ENCODE peak calls at places on chromosomes 16 and 17, in nine cellular contexts. G is tibial artery, Z is psoas muscle, X is adrenal gland, J is OCI-LY7, P is left ventricle myocardium inferior, O is ascending aorta, S is lower lobe of right lung, Y is SK-N-SH. E is an unnamed sample. For H3K4me1, the result is how much of the 10 kb centered on the place peaks cover.

GRCh38 chr16:29900888-29901606 is 759 bp downstream of the ASPHD1 start:
- DNase-seq in G (no peak), Z (no peak), X (no peak), J (no peak), P (no peak), O (no peak), S (peak), Y (peak), E (no peak)

GRCh38 chr16:11801481-11802021 is 4.5 kb upstream of the ZC3H7A start:
- DNase-seq in G (no peak), Z (no peak), X (no peak), J (no peak), P (no peak), O (no peak), S (no peak), Y (no peak), E (no peak)

GRCh38 chr16:21083729-21084268 is 66.8 kb downstream of the DNAH3 start:
- DNase-seq in G (peak), Z (peak), X (peak), J (peak), P (peak), O (peak), S (peak), Y (peak), E (peak)

GRCh38 chr17:10754109-10754508 is 24.3 kb upstream of the TMEM220 start:
- DNase-seq in G (no peak), Z (peak), X (peak), J (peak), P (no peak), O (no peak), S (no peak), Y (peak), E (peak)

GRCh38 chr17:34997355-34997862 is 17.1 kb downstream of the LIG3 start:
- DNase-seq in G (peak), Z (no peak), X (peak), J (no peak), P (no peak), O (peak), S (no peak), Y (no peak), E (peak)

GRCh38 chr16:22813946-22814325 is at the start of gene HS3ST2:
- DNase-seq in G (peak), Z (peak), X (peak), J (no peak), P (peak), O (peak), S (peak), Y (peak), E (peak)

GRCh38 chr17:10605221-10605783 is 51.8 kb downstream of the MYH3 start:
- DNase-seq in G (no peak), Z (no peak), X (no peak), J (no peak), P (no peak), O (no peak), S (no peak), Y (no peak), E (no peak)

GRCh38 chr17:40320771-40321501 is 12.0 kb downstream of the RARA start:
- DNase-seq in G (peak), Z (peak), X (no peak), J (no peak), P (peak), O (peak), S (peak), Y (no peak), E (peak)

GRCh38 chr17:49633762-49634486 is 44.0 kb downstream of the SPOP start:
- DNase-seq in G (no peak), Z (no peak), X (no peak), J (no peak), P (no peak), O (no peak), S (no peak), Y (no peak), E (no peak)

GRCh38 chr17:35390663-35391062 is 17.2 kb upstream of the SLFN11 start:
- DNase-seq in G (no peak), Z (no peak), X (no peak), J (no peak), P (no peak), O (no peak), S (no peak), Y (no peak), E (no peak)

GRCh38 chr17:74332763-74333220 is 6.8 kb downstream of the KIF19 start:
- DNase-seq in G (no peak), Z (no peak), X (no peak), J (peak), P (no peak), O (no peak), S (no peak), Y (no peak), E (peak)

GRCh38 chr16:15765880-15766279 is 90.9 kb downstream of the MYH11 start:
- DNase-seq in G (no peak), Z (no peak), X (peak), J (peak), P (no peak), O (no peak), S (no peak), Y (peak), E (peak)

GRCh38 chr17:29294580-29294900 is 592 bp upstream of the NUFIP2 start:
- DNase-seq in G (no peak), Z (no peak), X (no peak), J (no peak), P (no peak), O (no peak), S (no peak), Y (no peak), E (no peak)

GRCh38 chr17:65745241-65745640 is 183.8 kb upstream of the AXIN2 start:
- DNase-seq in G (no peak), Z (no peak), X (no peak), J (no peak), P (no peak), O (no peak), S (no peak), Y (no peak), E (no peak)

GRCh38 chr16:23174622-23175021 is 7.9 kb upstream of the SCNN1G start:
- DNase-seq in G (no peak), Z (no peak), X (no peak), J (no peak), P (no peak), O (no peak), S (no peak), Y (no peak), E (no peak)

GRCh38 chr17:73278049-73278464 is 16.4 kb upstream of the CPSF4L start:
- DNase-seq in G (no peak), Z (no peak), X (no peak), J (no peak), P (no peak), O (no peak), S (no peak), Y (no peak), E (no peak)

GRCh38 chr16:30166202-30166902 is 17.1 kb upstream of the CORO1A start:
- DNase-seq in G (no peak), Z (no peak), X (no peak), J (peak), P (no peak), O (no peak), S (no peak), Y (no peak), E (no peak)

GRCh38 chr17:41589301-41589700 is 2.6 kb upstream of the KRT14 start:
- DNase-seq in G (no peak), Z (no peak), X (no peak), J (no peak), P (no peak), O (no peak), S (no peak), Y (no peak), E (no peak)

GRCh38 chr16:12455287-12455798 is 348.3 kb downstream of the CPPED1 start:
- DNase-seq in G (no peak), Z (peak), X (peak), J (peak), P (peak), O (no peak), S (peak), Y (peak), E (peak)

GRCh38 chr17:83152745-83153611 is 73.6 kb downstream of the METRNL start:
- DNase-seq in G (peak), Z (peak), X (no peak), J (no peak), P (peak), O (peak), S (peak), Y (peak), E (no peak)

GRCh38 chr17:81545160-81545949 is 6.8 kb downstream of the FAAP100 start:
- DNase-seq in G (no peak), Z (no peak), X (no peak), J (no peak), P (no peak), O (no peak), S (no peak), Y (no peak), E (no peak)

GRCh38 chr17:48577946-48578615 is at the start of gene HOXB4:
- DNase-seq in G (peak), Z (peak), X (peak), J (peak), P (peak), O (peak), S (peak), Y (no peak), E (peak)

GRCh38 chr16:57534881-57535658 is 1.3 kb downstream of the CCDC102A start:
- DNase-seq in G (no peak), Z (no peak), X (peak), J (no peak), P (no peak), O (peak), S (peak), Y (peak), E (peak)

GRCh38 chr16:879986-880385 is 79.5 kb upstream of the GNG13 start:
- DNase-seq in G (no peak), Z (no peak), X (no peak), J (no peak), P (peak), O (no peak), S (peak), Y (no peak), E (no peak)
- H3K27ac ChIP-seq in G (no peak), Z (no peak), X (no peak), J (no peak), P (no peak), O (no peak), S (no peak), Y (no peak), E (no peak)

GRCh38 chr16:3859875-3860274 is 20.6 kb downstream of the CREBBP start:
- DNase-seq in G (no peak), Z (no peak), X (no peak), J (peak), P (no peak), O (no peak), S (no peak), Y (no peak), E (no peak)

GRCh38 chr16:3858809-3859208 is 21.7 kb downstream of the CREBBP start:
- DNase-seq in G (no peak), Z (no peak), X (no peak), J (no peak), P (no peak), O (no peak), S (no peak), Y (no peak), E (no peak)

GRCh38 chr16:3856367-3857141 is 24.0 kb downstream of the CREBBP start:
- DNase-seq in G (no peak), Z (no peak), X (no peak), J (no peak), P (no peak), O (no peak), S (no peak), Y (no peak), E (no peak)

GRCh38 chr16:3855142-3855541 is 25.4 kb downstream of the CREBBP start:
- DNase-seq in G (no peak), Z (no peak), X (no peak), J (no peak), P (no peak), O (no peak), S (no peak), Y (no peak), E (no peak)

DNA sequence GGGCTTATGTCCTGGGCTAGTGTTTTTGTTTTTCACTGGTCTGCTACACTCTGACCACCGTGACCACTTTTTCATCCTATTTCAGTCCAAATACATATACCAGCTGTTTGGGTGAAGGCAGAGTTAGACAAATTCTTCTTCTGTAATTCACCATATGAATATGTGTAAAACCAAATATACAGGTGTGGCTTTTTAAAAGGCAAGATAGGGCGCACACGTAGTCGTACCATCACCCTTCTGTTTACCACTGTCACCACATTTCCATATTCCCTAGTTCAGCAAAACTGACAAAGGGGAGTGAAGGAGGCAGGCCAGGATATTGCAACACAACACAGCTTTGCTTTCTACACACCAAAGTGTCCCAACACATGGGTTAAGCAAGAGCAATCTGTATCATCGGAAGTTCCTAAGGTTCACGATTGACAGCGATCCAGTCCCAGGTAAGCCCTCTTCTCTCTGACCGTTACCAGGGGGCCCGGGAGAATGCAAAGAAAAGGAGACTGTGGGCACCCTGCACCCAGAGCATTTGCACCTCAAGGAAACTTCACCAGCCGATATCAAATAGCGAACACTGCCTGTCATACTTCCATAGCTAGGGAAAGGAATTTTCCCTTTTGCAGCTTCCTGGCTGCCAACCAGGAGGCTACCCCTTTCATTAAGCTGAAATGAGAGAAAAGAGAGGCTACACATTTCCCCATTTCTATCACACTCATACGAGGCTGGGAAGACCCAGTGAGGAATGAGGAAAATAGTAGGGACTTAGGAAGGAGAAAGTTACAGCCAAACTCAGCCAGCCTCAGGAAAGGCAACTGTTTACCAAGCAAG is 23.1 kb downstream of the CREBBP start:
- DNase-seq in G (peak), Z (peak), X (peak), J (no peak), P (no peak), O (peak), S (no peak), Y (no peak), E (no peak)
- H3K4me1 ChIP-seq in G (half or more), Z (half or more), X (half or more), J (half or more), P (half or more), O (under half), S (half or more), Y (under half), E (under half)

DNA sequence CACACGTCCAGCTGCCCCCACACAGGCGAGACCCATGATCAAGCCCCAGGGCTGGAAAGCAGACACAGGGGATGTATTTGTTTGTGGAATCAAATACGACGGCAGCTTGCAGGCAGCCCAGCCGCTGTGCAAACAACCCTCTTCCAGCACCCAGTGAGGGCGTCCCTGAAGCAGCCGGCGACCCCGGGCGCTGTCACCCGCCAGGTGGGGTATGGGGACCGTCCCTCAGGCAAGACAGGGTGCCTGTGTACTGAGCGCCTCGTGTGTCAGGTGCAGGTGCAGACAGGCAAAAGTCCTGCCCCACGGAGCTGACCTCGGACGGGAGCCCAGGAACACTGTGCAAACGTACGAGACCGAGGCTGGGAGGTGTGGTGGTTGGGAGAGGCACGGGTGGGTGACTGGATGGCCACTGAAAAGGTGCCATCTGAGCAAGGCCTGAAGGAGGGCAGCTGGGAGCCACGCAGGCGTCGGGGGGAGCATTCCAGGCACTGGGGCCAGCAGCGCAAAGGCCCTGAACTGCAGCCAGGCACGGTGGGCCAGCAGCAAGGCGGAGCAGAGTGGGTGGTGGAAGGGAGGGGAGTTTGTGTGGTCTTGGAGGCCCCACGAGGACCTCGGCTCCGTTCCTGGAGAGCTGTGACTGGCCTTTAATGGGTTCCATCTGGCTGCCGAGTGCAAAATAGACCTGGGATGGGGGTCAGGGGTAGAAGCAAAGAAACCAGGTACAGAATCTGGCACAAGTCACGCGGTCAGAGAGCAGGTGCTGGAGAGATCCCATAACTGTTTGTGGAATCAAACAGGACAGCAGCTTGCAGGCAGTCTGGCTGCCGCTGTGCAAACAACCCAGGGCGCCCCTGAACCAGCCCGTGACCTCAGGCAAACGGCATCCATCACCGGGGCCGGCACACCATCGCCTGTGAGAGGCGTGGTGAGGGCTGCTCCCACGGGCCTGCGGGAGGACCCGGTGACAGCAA is 48.3 kb downstream of the CBFA2T3 start:
- DNase-seq in G (no peak), Z (no peak), X (no peak), J (no peak), P (no peak), O (no peak), S (no peak), Y (no peak), E (peak)
- H3K27ac ChIP-seq in G (no peak), Z (no peak), X (no peak), J (no peak), P (no peak), O (no peak), S (no peak), Y (no peak), E (no peak)

DNA sequence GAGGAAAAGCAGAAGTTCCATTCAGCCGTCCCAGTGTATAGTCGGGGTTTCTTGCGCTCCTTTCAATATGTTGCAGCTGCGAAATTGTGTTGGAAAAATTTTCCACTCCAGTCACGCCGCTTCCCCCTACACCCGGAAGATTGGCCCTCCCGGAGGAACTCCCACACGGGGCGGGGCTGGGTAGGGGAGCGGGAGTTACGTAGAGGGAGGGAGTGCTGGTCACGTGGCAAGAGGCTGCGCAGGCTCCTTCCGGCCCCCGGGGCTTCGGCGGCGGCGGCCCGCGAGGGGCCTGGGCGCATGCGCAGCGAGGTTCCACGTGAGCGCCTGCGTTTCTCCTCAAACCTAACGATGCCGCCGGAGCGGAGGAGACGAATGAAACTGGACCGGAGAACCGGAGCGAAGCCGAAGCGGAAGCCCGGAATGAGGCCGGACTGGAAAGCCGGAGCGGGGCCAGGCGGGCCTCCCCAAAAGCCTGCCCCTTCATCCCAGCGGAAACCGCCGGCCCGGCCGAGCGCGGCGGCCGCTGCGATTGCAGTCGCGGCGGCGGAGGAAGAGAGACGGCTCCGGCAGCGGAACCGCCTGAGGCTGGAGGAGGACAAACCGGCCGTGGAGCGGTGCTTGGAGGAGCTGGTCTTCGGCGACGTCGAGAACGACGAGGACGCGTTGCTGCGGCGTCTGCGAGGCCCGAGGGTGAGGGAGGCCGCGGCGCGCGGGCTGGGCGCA is at the start of gene UTP18:
- DNase-seq in G (peak), Z (peak), X (peak), J (peak), P (peak), O (peak), S (peak), Y (peak), E (peak)
- H3K4me1 ChIP-seq in G (under half), Z (under half), X (half or more), J (half or more), P (half or more), O (under half), S (half or more), Y (under half), E (under half)

GRCh38 chr17:68378202-68379149 is 78.8 kb downstream of the WIPI1 start:
- DNase-seq in G (peak), Z (peak), X (peak), J (no peak), P (peak), O (peak), S (peak), Y (peak), E (peak)

GRCh38 chr17:68379150-68379510 is 78.2 kb downstream of the WIPI1 start:
- DNase-seq in G (no peak), Z (no peak), X (no peak), J (no peak), P (no peak), O (no peak), S (no peak), Y (no peak), E (no peak)

GRCh38 chr17:68375566-68375965 is 81.7 kb downstream of the WIPI1 start:
- DNase-seq in G (no peak), Z (no peak), X (no peak), J (no peak), P (no peak), O (no peak), S (no peak), Y (no peak), E (no peak)

GRCh38 chr17:68379692-68380677 is 77.3 kb downstream of the WIPI1 start:
- DNase-seq in G (no peak), Z (no peak), X (no peak), J (no peak), P (no peak), O (no peak), S (no peak), Y (no peak), E (no peak)

GRCh38 chr17:68377771-68378201 is 79.5 kb downstream of the WIPI1 start:
- DNase-seq in G (no peak), Z (no peak), X (no peak), J (no peak), P (no peak), O (no peak), S (no peak), Y (no peak), E (no peak)
- H3K27ac ChIP-seq in G (peak), Z (peak), X (peak), J (no peak), P (peak), O (peak), S (peak), Y (no peak), E (peak)

GRCh38 chr17:78878261-78878660 is 24.7 kb downstream of the CEP295NL start:
- DNase-seq in G (no peak), Z (no peak), X (no peak), J (no peak), P (no peak), O (no peak), S (no peak), Y (no peak), E (no peak)
- H3K4me1 ChIP-seq in G (half or more), Z (under half), X (under half), J (under half), P (half or more), O (half or more), S (half or more), Y (half or more), E (under half)

GRCh38 chr17:44581868-44582267 is 24.6 kb downstream of the FZD2 start:
- DNase-seq in G (no peak), Z (no peak), X (no peak), J (peak), P (no peak), O (no peak), S (no peak), Y (peak), E (no peak)
- H3K27ac ChIP-seq in G (no peak), Z (no peak), X (no peak), J (no peak), P (no peak), O (no peak), S (no peak), Y (no peak), E (no peak)